ENCODE peak calls at places on chromosome 3, in ten cellular contexts. C is stromal cell of bone marrow; D is cardiac fibroblast; Z is Calu3; S is activated naive CD8-positive, alpha-beta T cell treated with anti-CD3 and anti-CD28 coated beads for 36 hours; X is activated CD4-positive, alpha-beta T cell treated with anti-CD3 and anti-CD28 coated beads for 24 hours; R is iPS-NIHi11; N is AG08396; W is ecto neural progenitor cell; Y is nephron progenitor cell. P is an unnamed sample.

GRCh38 chr3:61981005-61981404 is 392.3 kb downstream of the FEZF2 start:
- DNase-seq in C (no peak), D (no peak), Z (no peak), S (no peak), X (no peak), R (no peak), N (no peak), W (no peak), Y (no peak), P (no peak)

GRCh38 chr3:122998856-122999255 is 28.7 kb downstream of the SEMA5B start:
- DNase-seq in C (no peak), D (no peak), Z (no peak), S (no peak), X (no peak), R (no peak), N (no peak), W (no peak), Y (no peak), P (no peak)

GRCh38 chr3:141076821-141077571 is 25.8 kb downstream of the SPSB4 start:
- DNase-seq in C (peak), D (peak), Z (no peak), S (peak), X (no peak), R (no peak), N (peak), W (peak), Y (peak), P (no peak)

GRCh38 chr3:119297169-119297568 is 3.0 kb downstream of the ARHGAP31 start:
- DNase-seq in C (peak), D (peak), Z (no peak), S (no peak), X (no peak), R (no peak), N (peak), W (no peak), Y (no peak), P (no peak)

GRCh38 chr3:148971819-148972218 is 19.5 kb upstream of the GYG1 start:
- DNase-seq in C (no peak), D (peak), Z (no peak), S (no peak), X (no peak), R (no peak), N (no peak), W (no peak), Y (no peak), P (no peak)

GRCh38 chr3:108123326-108123725 is 32.5 kb upstream of the CD47 start:
- DNase-seq in C (no peak), D (no peak), Z (no peak), S (no peak), X (no peak), R (no peak), N (no peak), W (no peak), Y (no peak), P (no peak)

GRCh38 chr3:5376761-5377160 is 189.3 kb downstream of the EDEM1 start:
- DNase-seq in C (no peak), D (no peak), Z (peak), S (no peak), X (no peak), R (peak), N (no peak), W (peak), Y (peak), P (no peak)

GRCh38 chr3:35426581-35426980 is 212.7 kb upstream of the ARPP21 start:
- DNase-seq in C (no peak), D (no peak), Z (no peak), S (no peak), X (no peak), R (no peak), N (no peak), W (no peak), Y (no peak), P (no peak)

GRCh38 chr3:11784962-11785361 is 61.7 kb downstream of the TAMM41 start:
- DNase-seq in C (no peak), D (no peak), Z (no peak), S (no peak), X (no peak), R (no peak), N (no peak), W (no peak), Y (no peak), P (no peak)

GRCh38 chr3:8500208-8500961 is 1.2 kb upstream of the LMCD1 start:
- DNase-seq in C (no peak), D (peak), Z (peak), S (no peak), X (no peak), R (no peak), N (peak), W (peak), Y (no peak), P (no peak)

GRCh38 chr3:159260049-159260662 is 458.3 kb downstream of the MFSD1 start:
- DNase-seq in C (peak), D (peak), Z (peak), S (peak), X (no peak), R (peak), N (peak), W (no peak), Y (peak), P (peak)

GRCh38 chr3:15797600-15798303 is at the start of gene ANKRD28:
- DNase-seq in C (peak), D (peak), Z (peak), S (no peak), X (no peak), R (peak), N (peak), W (peak), Y (no peak), P (peak)

GRCh38 chr3:120438971-120439370 is 11.8 kb downstream of the FSTL1 start:
- DNase-seq in C (no peak), D (peak), Z (no peak), S (no peak), X (no peak), R (no peak), N (peak), W (no peak), Y (no peak), P (no peak)

GRCh38 chr3:194137314-194138097 is 1.6 kb downstream of the HES1 start:
- DNase-seq in C (no peak), D (peak), Z (peak), S (peak), X (peak), R (no peak), N (peak), W (peak), Y (peak), P (peak)

GRCh38 chr3:140629351-140630137 is 48.3 kb upstream of the TRIM42 start:
- DNase-seq in C (peak), D (peak), Z (peak), S (no peak), X (no peak), R (no peak), N (peak), W (no peak), Y (no peak), P (no peak)

P was measured in neuronal stem cell.